ENCODE peak calls at places on chromosomes 1 and 21, in seven cellular contexts. O is CD8-positive, alpha-beta T cell; F is brain microvascular endothelial cell; H is Peyer's patch; P is psoas muscle; D is thyroid gland; K is cardiac muscle cell. U is an unnamed sample.

GRCh38 chr1:182702826-182703524 is 18.6 kb upstream of the RGS8 start:
- DNase-seq in O (no peak), F (no peak), H (no peak), P (no peak), D (no peak), K (no peak), U (no peak)

GRCh38 chr1:40316595-40317393 is at the start of gene COL9A2:
- DNase-seq in O (peak; percentile 77), F (no peak), H (peak; percentile 78), P (no peak), D (peak; percentile 70), K (peak; percentile 37), U (no peak)

GRCh38 chr1:44485229-44485932 is 80.3 kb downstream of the RNF220 start:
- DNase-seq in O (no peak), F (peak; percentile 83), H (no peak), P (no peak), D (no peak), K (peak; percentile 91), U (no peak)

GRCh38 chr1:180720753-180721152 is 88.9 kb downstream of the XPR1 start:
- DNase-seq in O (no peak), F (peak; percentile 16), H (no peak), P (no peak), D (no peak), K (no peak), U (no peak)

GRCh38 chr1:94329986-94330385 is 88.2 kb upstream of the ABCD3 start:
- DNase-seq in O (no peak), F (peak; percentile 57), H (no peak), P (no peak), D (no peak), K (peak; percentile 76), U (no peak)

GRCh38 chr1:59733443-59734141 is 81.2 kb upstream of the HOOK1 start:
- DNase-seq in O (no peak), F (no peak), H (no peak), P (no peak), D (no peak), K (peak; percentile 32), U (no peak)

GRCh38 chr1:243882276-243882675 is 32.2 kb upstream of the AKT3 start:
- DNase-seq in O (no peak), F (peak; percentile 47), H (no peak), P (no peak), D (no peak), K (peak; percentile 27), U (no peak)

GRCh38 chr1:161085165-161085564 is 4.2 kb downstream of the NECTIN4 start:
- DNase-seq in O (no peak), F (peak; percentile 40), H (no peak), P (no peak), D (no peak), K (peak; percentile 41), U (no peak)

GRCh38 chr1:247210062-247210385 is 38.2 kb upstream of the ZNF124 start:
- DNase-seq in O (no peak), F (no peak), H (no peak), P (no peak), D (no peak), K (no peak), U (no peak)

GRCh38 chr1:119326251-119326650 is 42.3 kb upstream of the HAO2 start:
- DNase-seq in O (no peak), F (no peak), H (no peak), P (no peak), D (no peak), K (no peak), U (no peak)

GRCh38 chr1:8889103-8889846 is 10.8 kb upstream of the ENO1 start:
- DNase-seq in O (no peak), F (no peak), H (no peak), P (no peak), D (no peak), K (peak; percentile 64), U (no peak)

GRCh38 chr1:119554188-119554587 is 47.2 kb downstream of the HSD3B1 start:
- DNase-seq in O (no peak), F (peak; percentile 90), H (no peak), P (no peak), D (peak; percentile 40), K (peak; percentile 97), U (peak; percentile 29)

GRCh38 chr1:41917835-41918449 is 780 bp downstream of the HIVEP3 start:
- DNase-seq in O (peak; percentile 74), F (no peak), H (no peak), P (peak; percentile 67), D (peak; percentile 38), K (peak; percentile 52), U (no peak)

GRCh38 chr1:32241011-32241763 is 5.8 kb upstream of the FAM167B start:
- DNase-seq in O (peak; percentile 71), F (peak; percentile 16), H (peak; percentile 69), P (peak; percentile 83), D (peak; percentile 92), K (peak; percentile 44), U (peak; percentile 49)

GRCh38 chr1:15420853-15421465 is 11.3 kb downstream of the EFHD2 start:
- DNase-seq in O (no peak), F (no peak), H (no peak), P (no peak), D (no peak), K (no peak), U (no peak)

GRCh38 chr1:112264010-112264409 is 132.0 kb upstream of the CTTNBP2NL start:
- DNase-seq in O (no peak), F (no peak), H (no peak), P (peak; percentile 58), D (no peak), K (peak; percentile 46), U (no peak)

GRCh38 chr21:29005696-29006095 is 13.0 kb upstream of the LTN1 start:
- DNase-seq in O (no peak), F (no peak), H (no peak), P (no peak), D (no peak), K (peak; percentile 10), U (no peak)

GRCh38 chr1:22619252-22619651 is 17.2 kb upstream of the C1QA start:
- DNase-seq in O (no peak), F (no peak), H (no peak), P (no peak), D (no peak), K (no peak), U (no peak)

GRCh38 chr1:22613951-22614350 is 22.5 kb upstream of the C1QA start:
- DNase-seq in O (no peak), F (no peak), H (no peak), P (peak; percentile 32), D (no peak), K (no peak), U (no peak)

GRCh38 chr1:22618056-22618455 is 18.4 kb upstream of the C1QA start:
- DNase-seq in O (no peak), F (no peak), H (no peak), P (peak; percentile 14), D (no peak), K (no peak), U (no peak)

GRCh38 chr1:22613226-22613918 is 23.1 kb upstream of the C1QA start:
- DNase-seq in O (no peak), F (no peak), H (no peak), P (peak; percentile 5), D (no peak), K (no peak), U (no peak)

GRCh38 chr1:22616571-22616970 is 19.9 kb upstream of the C1QA start:
- DNase-seq in O (no peak), F (no peak), H (no peak), P (peak; percentile 35), D (no peak), K (no peak), U (no peak)
- H3K27me3 ChIP-seq in O (no peaks in the 10 kb centered on the region), F (peaks cover 25% of the 10 kb centered on the region), H (no peaks in the 10 kb centered on the region), P (peaks cover 3% of the 10 kb centered on the region), D (no peaks in the 10 kb centered on the region), K (peaks cover 45% of the 10 kb centered on the region), U (peaks cover 3% of the 10 kb centered on the region)

DNA sequence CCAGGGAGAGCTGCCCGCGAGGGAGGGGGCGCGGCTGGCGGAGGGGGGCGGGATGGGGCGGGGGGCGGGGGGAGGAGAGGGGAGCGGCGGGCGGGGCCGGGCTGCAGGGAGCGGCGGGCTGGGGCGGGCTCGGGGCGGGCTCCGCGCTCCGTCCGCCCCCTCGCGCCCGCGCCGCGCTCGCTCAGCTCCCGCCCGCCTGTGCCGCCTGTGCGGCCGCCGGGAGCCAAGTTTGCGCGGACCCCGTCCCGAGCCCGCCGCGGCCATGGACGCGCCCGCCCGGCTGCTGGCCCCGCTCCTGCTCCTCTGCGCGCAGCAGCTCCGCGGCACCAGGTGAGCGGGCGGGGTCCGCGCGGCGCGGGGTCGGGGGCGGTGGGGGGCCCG is at the start of gene GABRD:
- DNase-seq in O (no peak), F (no peak), H (no peak), P (no peak), D (no peak), K (peak; percentile 30), U (no peak)
- H3K27me3 ChIP-seq in O (peaks cover 13% of the 10 kb centered on the region), F (peaks cover 41% of the 10 kb centered on the region), H (no peaks in the 10 kb centered on the region), P (no peaks in the 10 kb centered on the region), D (peaks cover 3% of the 10 kb centered on the region), K (peaks cover 77% of the 10 kb centered on the region), U (peaks cover 12% of the 10 kb centered on the region)

DNA sequence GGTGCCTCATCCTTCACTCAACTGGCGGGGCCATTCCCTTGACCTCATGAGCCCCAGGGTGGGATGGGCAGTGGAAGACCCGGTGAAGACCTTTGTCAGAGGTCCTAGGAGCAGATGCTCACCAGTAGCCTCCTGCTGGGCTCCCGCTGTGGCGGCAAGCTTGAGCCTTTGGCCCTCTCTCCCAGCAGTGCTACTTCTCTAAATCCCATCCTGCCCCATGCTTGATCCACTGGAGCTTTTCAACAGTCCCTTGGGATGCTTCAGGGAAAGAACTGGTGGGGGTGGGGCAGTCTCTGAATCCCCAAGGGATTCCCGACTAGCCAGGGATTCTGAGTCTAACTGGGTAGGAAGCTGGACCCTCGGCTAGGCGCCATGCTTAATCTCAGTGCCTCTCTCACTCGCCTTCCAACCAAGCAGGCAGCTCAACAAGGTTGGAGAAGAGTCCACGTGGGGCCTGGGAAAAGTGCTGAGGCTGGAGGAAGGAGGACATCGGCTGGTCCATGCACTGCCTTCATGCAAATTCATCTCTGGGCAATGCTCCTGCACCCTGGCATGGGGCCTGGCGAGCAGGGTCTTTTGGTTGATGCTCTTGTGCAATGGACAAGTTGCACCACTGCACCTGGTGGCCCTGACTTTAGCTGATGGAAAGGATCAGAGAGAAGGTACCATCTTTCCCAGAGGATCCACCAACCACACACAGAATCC is 190.3 kb downstream of the GRIK3 start:
- DNase-seq in O (no peak), F (no peak), H (no peak), P (peak; percentile 40), D (no peak), K (no peak), U (no peak)
- H3K27me3 ChIP-seq in O (no peaks in the 10 kb centered on the region), F (no peaks in the 10 kb centered on the region), H (no peaks in the 10 kb centered on the region), P (no peaks in the 10 kb centered on the region), D (no peaks in the 10 kb centered on the region), K (no peaks in the 10 kb centered on the region), U (peaks cover 3% of the 10 kb centered on the region)

GRCh38 chr1:213980906-213981305 is 6.9 kb upstream of the PROX1 start:
- DNase-seq in O (no peak), F (no peak), H (no peak), P (no peak), D (no peak), K (no peak), U (no peak)
- H3K27me3 ChIP-seq in O (peaks cover 38% of the 10 kb centered on the region), F (peaks cover 64% of the 10 kb centered on the region), H (no peaks in the 10 kb centered on the region), P (no peaks in the 10 kb centered on the region), D (no peaks in the 10 kb centered on the region), K (peaks cover 14% of the 10 kb centered on the region), U (peaks cover 12% of the 10 kb centered on the region)

GRCh38 chr1:198726455-198726854 is 87.6 kb downstream of the PTPRC start:
- DNase-seq in O (no peak), F (peak; percentile 68), H (no peak), P (no peak), D (no peak), K (peak; percentile 6), U (no peak)
- H3K27me3 ChIP-seq in O (no peaks in the 10 kb centered on the region), F (no peaks in the 10 kb centered on the region), H (no peaks in the 10 kb centered on the region), P (no peaks in the 10 kb centered on the region), D (no peaks in the 10 kb centered on the region), K (no peaks in the 10 kb centered on the region), U (no peaks in the 10 kb centered on the region)

U was measured in lung.